ENCODE peak calls at places on chromosomes 16 and 17, in seven cellular contexts. M is tibial nerve, W is transverse colon, X is sigmoid colon, B is A549, H is HepG2, I is H1. E is an unnamed sample.

GRCh38 chr17:8997994-8998628 is 23.2 kb upstream of the NTN1 start:
- DNase-seq in M (peak), W (peak), X (no peak), B (peak), H (peak), I (peak), E (peak)

GRCh38 chr17:66834919-66835454 is at the start of gene CACNG5:
- DNase-seq in M (no peak), W (no peak), X (peak), B (no peak), H (no peak), I (peak), E (no peak)

GRCh38 chr17:2792541-2793169 is 3.6 kb upstream of the RAP1GAP2 start:
- DNase-seq in M (no peak), W (no peak), X (no peak), B (no peak), H (no peak), I (no peak), E (no peak)

GRCh38 chr16:28106467-28106866 is 43.0 kb upstream of the GSG1L start:
- DNase-seq in M (no peak), W (no peak), X (no peak), B (no peak), H (no peak), I (no peak), E (no peak)

GRCh38 chr17:6439951-6440350 is 4.3 kb upstream of the PIMREG start:
- DNase-seq in M (no peak), W (no peak), X (no peak), B (no peak), H (peak), I (no peak), E (no peak)

GRCh38 chr17:66841328-66841727 is 6.4 kb downstream of the CACNG5 start:
- DNase-seq in M (no peak), W (no peak), X (no peak), B (no peak), H (no peak), I (no peak), E (no peak)

GRCh38 chr17:4715071-4715749 is 4.8 kb downstream of the ARRB2 start:
- DNase-seq in M (no peak), W (no peak), X (no peak), B (no peak), H (no peak), I (no peak), E (no peak)

GRCh38 chr17:27407916-27408846 is 48.1 kb upstream of the KSR1 start:
- DNase-seq in M (no peak), W (no peak), X (no peak), B (peak), H (peak), I (no peak), E (peak)

GRCh38 chr16:57169327-57169726 is 16.5 kb downstream of the PSME3IP1 start:
- DNase-seq in M (no peak), W (no peak), X (no peak), B (no peak), H (no peak), I (no peak), E (no peak)

GRCh38 chr17:48842746-48843145 is 11.9 kb downstream of the CALCOCO2 start:
- DNase-seq in M (no peak), W (no peak), X (no peak), B (no peak), H (no peak), I (no peak), E (no peak)

GRCh38 chr16:29860218-29860617 is 2.8 kb downstream of the CDIPT start:
- DNase-seq in M (no peak), W (no peak), X (no peak), B (no peak), H (no peak), I (no peak), E (peak)

GRCh38 chr16:29862884-29863668 is at the start of gene CDIPT:
- DNase-seq in M (peak), W (peak), X (peak), B (peak), H (peak), I (peak), E (peak)

GRCh38 chr16:29864205-29864604 is 1.2 kb upstream of the CDIPT start:
- DNase-seq in M (no peak), W (no peak), X (no peak), B (no peak), H (no peak), I (no peak), E (no peak)

GRCh38 chr16:29862383-29862883 is 593 bp downstream of the CDIPT start:
- DNase-seq in M (no peak), W (peak), X (no peak), B (peak), H (no peak), I (no peak), E (peak)

DNA sequence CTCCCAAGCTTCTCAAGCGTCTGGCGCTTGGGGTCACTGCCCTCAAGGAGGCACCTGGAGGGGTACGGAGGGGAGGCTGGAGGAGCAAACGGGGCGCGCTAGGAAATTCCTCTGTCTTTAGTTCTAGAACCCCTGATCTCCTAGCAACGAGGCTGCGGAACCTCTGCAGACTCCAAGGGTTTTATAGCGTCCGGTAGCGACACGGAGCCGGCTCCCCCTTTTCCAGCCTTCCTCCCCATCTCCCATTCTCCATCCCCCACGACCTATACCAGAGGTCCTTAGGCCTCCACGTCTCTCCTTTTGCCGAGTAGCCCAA is 601 bp upstream of the CDIPT start:
- DNase-seq in M (no peak), W (no peak), X (no peak), B (no peak), H (no peak), I (no peak), E (no peak)
- H3K27ac ChIP-seq in M (peak), W (peak), X (peak), B (peak), H (peak), I (no peak), E (peak)

DNA sequence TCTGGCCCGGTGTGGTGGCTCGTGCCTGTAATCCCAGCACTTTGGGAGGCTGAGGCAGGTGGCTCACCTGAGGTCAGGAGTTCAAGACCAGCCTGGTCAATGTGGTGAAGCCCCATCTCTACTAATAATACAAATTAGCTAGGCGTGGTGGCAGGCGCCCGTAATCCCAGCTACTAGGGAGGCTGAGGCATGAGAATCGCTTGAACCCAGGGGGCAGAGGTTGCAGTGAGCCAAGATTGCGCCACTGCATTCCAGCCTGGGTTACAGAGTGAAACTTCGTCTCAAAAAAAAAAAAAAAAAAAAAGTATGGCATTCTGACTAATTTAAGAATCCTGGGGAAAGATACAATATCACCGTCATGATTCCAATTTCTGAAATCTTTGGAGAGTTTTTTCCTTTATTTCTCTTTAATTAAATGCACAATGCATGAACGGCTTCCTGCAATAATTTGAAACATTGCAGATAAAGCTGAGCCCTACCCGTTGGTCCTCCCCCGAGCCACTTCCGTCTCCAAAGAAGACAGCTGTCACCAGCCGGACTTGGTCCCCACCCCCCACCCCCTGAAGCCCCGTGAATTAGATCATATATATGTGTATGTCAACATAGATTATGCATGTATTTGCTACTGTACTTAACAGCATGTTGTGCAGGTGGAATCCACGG is 142.7 kb upstream of the PLCG2 start:
- DNase-seq in M (no peak), W (no peak), X (no peak), B (no peak), H (no peak), I (no peak), E (no peak)
- TF ChIP-seq EP300 in M (no peak), W (no peak), X (no peak), B (no peak), H (no peak), I (no peak), E (no peak)

GRCh38 chr17:31171711-31172110 is 76.9 kb downstream of the NF1 start:
- DNase-seq in M (no peak), W (no peak), X (no peak), B (no peak), H (no peak), I (no peak), E (no peak)

GRCh38 chr17:31174215-31174614 is 79.4 kb downstream of the NF1 start:
- DNase-seq in M (no peak), W (no peak), X (no peak), B (no peak), H (no peak), I (no peak), E (no peak)

GRCh38 chr17:31172388-31172787 is 77.6 kb downstream of the NF1 start:
- DNase-seq in M (no peak), W (no peak), X (no peak), B (no peak), H (no peak), I (no peak), E (no peak)

GRCh38 chr17:31175237-31175636 is 80.5 kb downstream of the NF1 start:
- DNase-seq in M (no peak), W (no peak), X (no peak), B (no peak), H (no peak), I (no peak), E (no peak)
- H3K4me3 ChIP-seq in M (no peak), W (no peak), X (no peak), B (no peak), H (no peak), I (no peak), E (no peak)

DNA sequence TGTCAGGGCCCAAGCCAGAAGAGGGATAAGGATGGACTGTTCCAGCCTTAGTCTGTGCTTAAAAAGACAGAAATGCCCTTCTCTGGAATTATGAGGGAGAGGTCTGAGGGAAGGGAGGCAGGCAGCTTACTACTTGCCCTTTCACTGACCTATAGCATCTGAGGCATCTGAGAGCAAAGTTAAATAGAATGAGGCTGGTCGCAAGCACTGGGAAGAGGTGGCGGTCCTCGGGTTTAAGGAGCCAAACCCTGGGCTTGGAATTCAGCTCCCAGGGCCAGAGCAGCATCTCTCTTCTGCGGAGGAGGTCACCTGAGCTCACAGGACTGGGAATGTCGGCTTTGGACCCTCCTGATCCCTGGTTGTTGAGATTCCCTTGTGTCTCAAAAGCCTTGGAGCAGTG is 3.1 kb upstream of the LIMD2 start:
- DNase-seq in M (no peak), W (no peak), X (no peak), B (no peak), H (no peak), I (no peak), E (no peak)
- H3K27ac ChIP-seq in M (peak), W (no peak), X (no peak), B (no peak), H (no peak), I (no peak), E (no peak)